ENCODE peak calls at places on chromosomes 11 and 22, in five cellular contexts. S is NCI-H1092 treated with DMSO at 0.1 percent for 48 hours; D is uterus; O is activated naive CD4-positive, alpha-beta T cell; J is retinal pigment epithelial cell. H is an unnamed sample.
A peak's percentile ranks its signal among the peaks of the same experiment; 100 is the strongest.

GRCh38 chr11:125360066-125360465 is 136.0 kb downstream of the FEZ1 start:
- DNase-seq in D (no peak), J (no peak), S (no peak), O (no peak), H (no peak)

GRCh38 chr22:50102946-50103345 is 13.1 kb downstream of the MOV10L1 start:
- DNase-seq in O (no peak), S (no peak), D (no peak), J (no peak), H (no peak)

GRCh38 chr11:64810271-64810890 is at the start of gene MEN1:
- DNase-seq in O (peak; percentile 69), S (peak; percentile 99), J (peak; percentile 77), D (peak; percentile 96), H (peak; percentile 52)

GRCh38 chr22:41488596-41489385 is 19.9 kb downstream of the ACO2 start:
- DNase-seq in S (no peak), D (no peak), O (no peak), J (no peak), H (no peak)

GRCh38 chr11:107102692-107103463 is 84.6 kb upstream of the GUCY1A2 start:
- DNase-seq in S (no peak), O (no peak), J (peak; percentile 23), D (no peak), H (no peak)

GRCh38 chr11:112881461-112881860 is 79.8 kb upstream of the NCAM1 start:
- DNase-seq in J (peak; percentile 24), S (peak; percentile 96), O (no peak), D (peak; percentile 60), H (no peak)

GRCh38 chr11:119169272-119169719 is 771 bp downstream of the NLRX1 start:
- DNase-seq in O (no peak), J (peak; percentile 51), S (no peak), D (peak; percentile 66), H (no peak)

GRCh38 chr11:61080526-61080925 is 21.8 kb upstream of the CD5 start:
- DNase-seq in D (no peak), O (peak; percentile 37), S (no peak), J (no peak), H (no peak)

GRCh38 chr11:43575931-43576833 is 104.4 kb upstream of the HSD17B12 start:
- DNase-seq in S (no peak), O (no peak), J (no peak), D (no peak), H (no peak)

GRCh38 chr22:20414450-20414849 is 20.5 kb downstream of the ZNF74 start:
- DNase-seq in D (no peak), O (no peak), J (no peak), S (no peak), H (no peak)

GRCh38 chr11:84825140-84825539 is 802.0 kb downstream of the DLG2 start:
- DNase-seq in S (no peak), O (no peak), D (no peak), J (peak; percentile 38), H (no peak)

GRCh38 chr11:134742956-134743808 is 331.1 kb upstream of the B3GAT1 start:
- DNase-seq in O (no peak), J (no peak), D (no peak), S (no peak), H (no peak)